ENCODE peak calls at places on chromosomes 4 and X, in six cellular contexts. O, G, B, V, Y and J are unnamed samples.

GRCh38 chrX:132909643-132910042 is 48.8 kb downstream of the HS6ST2 start:
- DNase-seq in G (no peak), V (peak), B (peak), O (no peak), Y (peak), J (no peak)

GRCh38 chrX:38260231-38260630 is 39.6 kb upstream of the SRPX start:
- DNase-seq in O (no peak), Y (peak), G (peak), V (peak), B (no peak), J (peak)

GRCh38 chrX:101462892-101463291 is 22.4 kb upstream of the ARMCX4 start:
- DNase-seq in V (peak), Y (peak), B (peak), O (peak), G (peak), J (peak)

GRCh38 chr4:3729188-3729884 is 36.8 kb upstream of the ADRA2C start:
- DNase-seq in Y (peak), V (peak), G (no peak), O (no peak), B (peak), J (peak)

GRCh38 chr4:8840006-8840793 is 31.4 kb downstream of the HMX1 start:
- DNase-seq in O (no peak), Y (no peak), B (no peak), V (no peak), G (peak), J (no peak)

GRCh38 chr4:1500231-1500965 is 94.2 kb upstream of the NKX1-1 start:
- DNase-seq in Y (no peak), O (no peak), V (no peak), G (no peak), B (no peak), J (peak)

GRCh38 chrX:153648358-153649177 is 1.6 kb downstream of the DUSP9 start:
- DNase-seq in Y (no peak), G (peak), B (no peak), V (no peak), O (no peak), J (peak)

GRCh38 chrX:10233696-10234095 is 76.9 kb downstream of the CLCN4 start:
- DNase-seq in B (peak), G (no peak), O (no peak), Y (peak), V (peak), J (no peak)

GRCh38 chr4:87375719-87376291 is 15.2 kb downstream of the HSD17B11 start:
- DNase-seq in B (peak), V (peak), Y (peak), O (peak), G (no peak), J (peak)

GRCh38 chr4:15654556-15655222 is 468 bp downstream of the FBXL5 start:
- DNase-seq in V (peak), G (peak), O (peak), Y (peak), B (peak), J (peak)

GRCh38 chr4:72564184-72564583 is 4.8 kb downstream of the ADAMTS3 start:
- DNase-seq in B (peak), V (peak), G (no peak), Y (peak), O (no peak), J (no peak)

GRCh38 chr4:15547392-15547791 is 77.7 kb downstream of the CC2D2A start:
- DNase-seq in O (peak), V (no peak), B (no peak), G (no peak), Y (no peak), J (no peak)

GRCh38 chr4:159455675-159456235 is 352.9 kb downstream of the RAPGEF2 start:
- DNase-seq in V (peak), Y (peak), O (peak), G (no peak), B (peak), J (no peak)

GRCh38 chr4:176425035-176425434 is 105.3 kb downstream of the SPCS3 start:
- DNase-seq in Y (peak), O (no peak), V (peak), G (no peak), B (peak), J (no peak)

GRCh38 chr4:2647403-2648158 is 108.6 kb downstream of the TNIP2 start:
- DNase-seq in O (no peak), G (no peak), Y (no peak), B (no peak), V (no peak), J (peak)

GRCh38 chrX:150615356-150615755 is 46.9 kb downstream of the MTM1 start:
- DNase-seq in G (no peak), B (no peak), V (no peak), Y (no peak), O (no peak), J (no peak)

GRCh38 chrX:129600981-129601424 is 53.8 kb downstream of the APLN start:
- DNase-seq in V (peak), G (no peak), O (peak), B (peak), Y (peak), J (peak)

GRCh38 chrX:27619975-27620374 is 29.8 kb downstream of the DCAF8L2 start:
- DNase-seq in O (peak), G (no peak), B (peak), Y (peak), V (peak), J (no peak)

GRCh38 chr4:3291969-3292570 is 751 bp upstream of the RGS12 start:
- DNase-seq in G (peak), Y (no peak), V (peak), O (peak), B (no peak), J (peak)

GRCh38 chrX:104254442-104255115 is at the start of gene ESX1:
- DNase-seq in B (no peak), G (peak), V (peak), Y (no peak), O (no peak), J (peak)

GRCh38 chrX:69501433-69501832 is 2.7 kb upstream of the NALF2 start:
- DNase-seq in V (no peak), G (peak), O (peak), Y (no peak), B (no peak), J (no peak)

GRCh38 chr4:88672987-88673386 is 24.6 kb downstream of the NAP1L5 start:
- DNase-seq in V (peak), O (peak), B (peak), G (peak), Y (peak), J (no peak)

GRCh38 chr4:153655928-153656327 is 28.2 kb upstream of the TLR2 start:
- DNase-seq in O (no peak), G (no peak), V (no peak), Y (no peak), B (peak), J (no peak)

GRCh38 chrX:374566-374965 is 12.1 kb downstream of the PPP2R3B start:
- DNase-seq in G (no peak), Y (peak), O (no peak), V (peak), B (no peak), J (peak)

GRCh38 chr4:171674781-171675180 is 138.4 kb upstream of the GALNTL6 start:
- DNase-seq in V (no peak), Y (no peak), O (no peak), G (no peak), B (no peak), J (no peak)

GRCh38 chr4:152606800-152607577 is 71.1 kb upstream of the FBXW7 start:
- DNase-seq in G (peak), B (no peak), O (no peak), Y (no peak), V (peak), J (no peak)

GRCh38 chr4:152997771-152998487 is 61.8 kb downstream of the FHDC1 start:
- DNase-seq in Y (peak), V (no peak), O (no peak), B (peak), G (no peak), J (no peak)

DNA sequence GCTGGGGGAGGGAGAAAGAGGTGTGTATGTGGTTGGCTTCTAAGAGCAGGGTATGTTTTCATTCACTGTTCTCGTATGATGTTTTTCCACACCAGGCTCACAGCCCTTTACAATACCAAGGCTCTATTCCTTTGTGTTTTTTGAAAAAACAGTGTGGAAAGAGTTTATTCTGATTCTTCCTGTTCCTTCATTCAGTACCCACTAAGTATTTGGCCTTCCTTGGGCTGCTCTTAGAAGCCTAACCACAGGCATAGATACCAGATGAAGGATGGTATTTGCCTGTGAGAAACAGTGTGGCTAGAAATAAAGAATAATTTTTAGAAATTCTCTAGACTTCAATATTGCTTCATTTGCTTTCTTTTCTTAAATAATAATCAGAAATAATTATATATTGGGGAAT is 518.0 kb upstream of the DIPK2B start:
- DNase-seq in O (no peak), B (peak), Y (no peak), G (no peak), V (no peak), J (no peak)
- H2AFZ ChIP-seq in O (no peak), B (no peak), Y (no peak), G (no peak), V (no peak), J (no peak)

GRCh38 chrX:43702660-43703059 is 46.6 kb downstream of the MAOA start:
- DNase-seq in Y (no peak), G (no peak), V (no peak), O (no peak), B (peak), J (no peak)
- H3K4me2 ChIP-seq in Y (no peak), G (no peak), V (no peak), O (no peak), B (no peak), J (no peak)

DNA sequence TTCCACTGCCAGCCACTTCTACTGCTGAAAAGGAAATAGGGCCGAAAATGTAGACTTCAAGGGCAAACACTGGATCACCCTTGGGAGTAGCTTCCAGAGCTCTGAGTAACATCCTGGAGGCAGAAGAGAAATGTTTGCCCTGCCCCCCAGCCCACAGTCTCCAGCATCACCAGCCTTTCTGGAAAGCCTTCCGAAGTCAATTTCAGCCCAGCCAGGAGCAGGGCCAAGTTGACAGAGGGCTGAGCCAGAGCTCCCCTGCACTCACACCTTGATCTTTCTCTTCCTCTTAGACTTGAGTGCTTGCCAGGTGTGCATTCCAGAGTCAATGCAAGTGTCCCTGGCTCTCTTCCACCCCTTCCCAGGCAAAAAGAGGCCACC is 35.2 kb downstream of the SLC25A5 start:
- DNase-seq in V (peak), B (peak), Y (peak), G (no peak), O (no peak), J (peak)
- H2AFZ ChIP-seq in V (no peak), B (no peak), Y (peak), G (no peak), O (no peak), J (no peak)

GRCh38 chrX:23494741-23495140 is 160.1 kb downstream of the PTCHD1 start:
- DNase-seq in V (no peak), G (no peak), B (no peak), O (no peak), Y (no peak), J (no peak)
- H3K4me2 ChIP-seq in V (no peak), G (no peak), B (no peak), O (no peak), Y (no peak), J (no peak)

DNA sequence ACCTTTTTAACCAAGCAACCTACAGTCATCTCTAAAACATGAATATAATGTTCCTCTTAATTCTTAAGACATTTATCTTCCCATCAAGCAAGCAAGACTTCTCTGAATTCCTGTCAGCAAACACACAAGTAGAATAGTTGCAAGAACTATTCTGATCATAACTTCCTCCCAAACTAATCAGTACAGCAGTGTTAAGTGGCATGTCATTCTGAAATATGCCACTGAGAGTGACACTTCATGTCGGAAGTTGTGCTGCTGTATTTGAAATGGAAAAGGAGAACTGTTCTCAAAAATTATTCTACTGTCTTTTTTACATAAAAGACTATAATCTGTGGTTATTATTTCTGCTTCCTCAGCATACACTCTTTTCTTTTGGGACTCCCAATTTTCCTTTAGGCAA is 546.6 kb downstream of the PCDH18 start:
- DNase-seq in O (no peak), G (no peak), V (no peak), B (no peak), Y (no peak), J (no peak)
- H2AFZ ChIP-seq in O (no peak), G (no peak), V (no peak), B (no peak), Y (no peak), J (no peak)

GRCh38 chrX:39967348-39967747 is 130.4 kb downstream of the BCOR start:
- DNase-seq in Y (peak), B (no peak), V (peak), G (no peak), O (no peak), J (no peak)

GRCh38 chrX:39969826-39970569 is 127.8 kb downstream of the BCOR start:
- DNase-seq in G (no peak), B (no peak), O (no peak), Y (no peak), V (no peak), J (no peak)

GRCh38 chrX:39966186-39966585 is 131.6 kb downstream of the BCOR start:
- DNase-seq in Y (peak), V (no peak), B (no peak), O (no peak), G (no peak), J (no peak)

GRCh38 chrX:39971760-39972159 is 126.0 kb downstream of the BCOR start:
- DNase-seq in G (no peak), Y (no peak), V (no peak), O (no peak), B (no peak), J (no peak)

DNA sequence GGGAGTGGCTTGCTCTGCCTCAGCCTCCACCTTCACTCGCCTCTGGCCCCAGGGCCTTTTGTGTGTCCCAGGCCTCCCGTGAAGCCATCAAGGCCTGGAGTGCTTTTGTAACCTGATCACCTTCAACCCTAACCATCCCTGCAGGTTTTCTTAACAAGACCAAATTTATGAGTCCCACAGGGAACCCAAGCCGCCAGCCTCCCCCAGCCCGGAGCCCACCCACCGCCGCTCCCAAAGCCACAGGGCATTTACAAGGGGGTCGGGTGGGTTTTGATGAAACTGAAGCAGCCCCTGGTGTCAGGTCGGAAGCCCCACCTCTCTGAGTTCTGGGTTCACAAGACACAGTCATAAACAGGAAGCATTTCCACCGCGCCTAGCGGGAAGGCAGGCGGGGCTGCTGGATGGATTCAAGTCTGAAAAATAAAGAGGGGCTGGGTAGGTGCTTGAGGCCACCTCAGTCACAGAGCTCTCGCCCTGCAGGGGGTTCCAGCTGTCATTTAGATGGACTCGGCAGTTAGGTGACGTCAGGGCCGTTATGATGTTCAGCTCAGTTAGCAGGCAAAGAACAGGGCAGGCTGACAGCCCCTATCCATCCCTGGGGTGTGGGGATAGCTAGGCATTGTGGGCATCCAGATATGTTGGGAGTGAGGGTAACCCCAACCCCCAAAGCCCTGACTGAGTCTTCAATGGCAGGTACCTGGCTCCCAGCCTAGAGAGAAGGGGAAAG is 128.5 kb downstream of the BCOR start:
- DNase-seq in B (no peak), V (no peak), G (peak), Y (no peak), O (no peak), J (no peak)
- H3K4me2 ChIP-seq in B (no peak), V (no peak), G (peak), Y (no peak), O (no peak), J (no peak)